ENCODE peak calls at places on chromosome 2, in nine cellular contexts. P is left lung; R is left ventricle myocardium inferior; T is transverse colon; C is neuronal stem cell; X is heart right ventricle; U is body of pancreas; E is CD4-positive, CD25-positive, alpha-beta regulatory T cell; V is A549. I is an unnamed sample. For H3K4me1, the result is how much of the 10 kb centered on the place peaks cover.

GRCh38 chr2:38147333-38148121 is 71.6 kb upstream of the CYP1B1 start:
- DNase-seq in U (no peak), X (no peak), P (no peak), R (no peak), E (no peak), V (no peak), C (no peak), T (no peak), I (peak)

GRCh38 chr2:134389331-134389835 is 135.5 kb downstream of the MGAT5 start:
- DNase-seq in X (no peak), U (no peak), C (no peak), V (no peak), P (no peak), E (no peak), T (no peak), R (no peak), I (no peak)

GRCh38 chr2:180675170-180675569 is 305.2 kb upstream of the UBE2E3 start:
- DNase-seq in U (no peak), C (no peak), P (no peak), R (no peak), V (no peak), X (no peak), T (no peak), E (no peak), I (no peak)

GRCh38 chr2:573805-574392 is 103.3 kb downstream of the TMEM18 start:
- DNase-seq in X (no peak), E (no peak), R (no peak), V (no peak), P (no peak), C (no peak), U (no peak), T (no peak), I (no peak)

GRCh38 chr2:42095923-42096408 is 48.1 kb downstream of the PKDCC start:
- DNase-seq in P (no peak), V (peak), T (peak), X (peak), E (peak), R (peak), C (peak), U (peak), I (peak)

GRCh38 chr2:239291505-239292350 is 109.1 kb downstream of the HDAC4 start:
- DNase-seq in E (no peak), P (no peak), R (no peak), T (peak), V (no peak), X (no peak), C (peak), U (peak), I (no peak)

GRCh38 chr2:119827866-119828507 is 68.3 kb downstream of the PTPN4 start:
- DNase-seq in U (no peak), P (no peak), R (no peak), E (no peak), C (no peak), T (no peak), V (no peak), X (no peak), I (no peak)

GRCh38 chr2:164947281-164947680 is 8.0 kb downstream of the SLC38A11 start:
- DNase-seq in T (no peak), E (no peak), C (no peak), U (no peak), R (no peak), X (no peak), P (no peak), V (no peak), I (no peak)

GRCh38 chr2:37837576-37838335 is 87.3 kb upstream of the RMDN2 start:
- DNase-seq in P (no peak), U (peak), X (peak), T (peak), R (peak), C (no peak), E (peak), V (no peak), I (peak)

GRCh38 chr2:233689498-233689897 is 3.2 kb upstream of the UGT1A6 start:
- DNase-seq in X (no peak), C (no peak), T (no peak), U (no peak), V (no peak), P (no peak), R (no peak), E (no peak), I (no peak)

GRCh38 chr2:75716406-75716805 is 5.7 kb upstream of the GCFC2 start:
- DNase-seq in U (no peak), X (no peak), T (no peak), V (no peak), P (no peak), E (no peak), C (no peak), R (no peak), I (no peak)

GRCh38 chr2:41947701-41948396 is 100.0 kb upstream of the PKDCC start:
- DNase-seq in T (no peak), E (no peak), C (no peak), P (no peak), X (peak), V (no peak), R (peak), U (no peak), I (peak)

GRCh38 chr2:28558918-28559317 is 63.1 kb downstream of the PLB1 start:
- DNase-seq in U (no peak), X (no peak), P (no peak), E (no peak), V (no peak), R (no peak), C (no peak), T (no peak), I (peak)

GRCh38 chr2:54558976-54559410 is 102.9 kb downstream of the SPTBN1 start:
- DNase-seq in T (no peak), V (peak), R (no peak), U (peak), E (no peak), P (no peak), C (no peak), X (no peak), I (no peak)

GRCh38 chr2:196331816-196332215 is 160.4 kb upstream of the STK17B start:
- DNase-seq in C (no peak), R (no peak), X (no peak), P (no peak), V (no peak), E (no peak), T (no peak), U (no peak), I (peak)

GRCh38 chr2:191675807-191676667 is 1.9 kb upstream of the NABP1 start:
- DNase-seq in R (peak), U (peak), V (no peak), P (no peak), X (peak), T (peak), C (no peak), E (peak), I (no peak)

GRCh38 chr2:9844581-9844980 is 1.3 kb downstream of the TAF1B start:
- DNase-seq in V (no peak), X (no peak), R (no peak), T (no peak), U (no peak), E (peak), P (no peak), C (no peak), I (no peak)

GRCh38 chr2:102111823-102112222 is 30.7 kb upstream of the IL1R1 start:
- DNase-seq in X (no peak), E (no peak), P (no peak), T (no peak), V (no peak), R (no peak), U (no peak), C (no peak), I (peak)

GRCh38 chr2:127024769-127025356 is 82.1 kb downstream of the BIN1 start:
- DNase-seq in P (peak), X (no peak), R (no peak), E (no peak), V (peak), U (peak), T (peak), C (peak), I (peak)

GRCh38 chr2:47069628-47070154 is 85.4 kb downstream of the STPG4 start:
- DNase-seq in R (peak), X (peak), U (peak), C (peak), P (peak), E (no peak), V (peak), T (peak), I (peak)

GRCh38 chr2:240424341-240425235 is 10.9 kb upstream of the GPC1 start:
- DNase-seq in T (no peak), E (no peak), V (no peak), U (peak), R (peak), P (peak), C (no peak), X (no peak), I (no peak)

GRCh38 chr2:63875143-63875542 is 33.4 kb downstream of the UGP2 start:
- DNase-seq in X (no peak), R (no peak), U (no peak), V (no peak), T (no peak), E (no peak), P (no peak), C (no peak), I (no peak)

GRCh38 chr2:43269706-43270105 is 43.3 kb upstream of the ZFP36L2 start:
- DNase-seq in C (no peak), U (peak), R (peak), P (no peak), T (peak), V (no peak), X (peak), E (no peak), I (peak)

GRCh38 chr2:240229603-240230423 is 89.4 kb upstream of the OTOS start:
- DNase-seq in T (no peak), V (no peak), R (no peak), X (peak), U (peak), P (no peak), E (no peak), C (no peak), I (no peak)

GRCh38 chr2:42859006-42859552 is 66.7 kb upstream of the HAAO start:
- DNase-seq in R (no peak), C (peak), T (peak), P (no peak), X (peak), U (peak), E (peak), V (peak), I (peak)

GRCh38 chr2:177724398-177725287 is 332.1 kb downstream of the AGPS start:
- DNase-seq in P (no peak), R (peak), V (peak), X (peak), E (peak), C (peak), U (peak), T (peak), I (peak)

GRCh38 chr2:39991298-39991697 is 212.2 kb upstream of the THUMPD2 start:
- DNase-seq in R (no peak), T (no peak), U (no peak), C (no peak), X (no peak), P (no peak), V (no peak), E (no peak), I (peak)

GRCh38 chr2:236549165-236549564 is 20.5 kb upstream of the ACKR3 start:
- DNase-seq in R (no peak), U (no peak), X (no peak), T (no peak), C (no peak), P (no peak), V (no peak), E (no peak), I (no peak)

GRCh38 chr2:173021939-173022371 is 53.7 kb upstream of the MAP3K20 start:
- DNase-seq in T (no peak), V (peak), U (peak), R (peak), P (no peak), C (no peak), X (peak), E (no peak), I (no peak)

GRCh38 chr2:83368916-83369315 is 1090.2 kb downstream of the SUCLG1 start:
- DNase-seq in C (no peak), U (no peak), P (no peak), X (no peak), E (no peak), T (no peak), R (no peak), V (no peak), I (no peak)

GRCh38 chr2:74528600-74529356 is 728 bp downstream of the AUP1 start:
- DNase-seq in E (no peak), U (no peak), P (no peak), C (no peak), V (no peak), R (no peak), X (no peak), T (peak), I (no peak)

GRCh38 chr2:175621847-175622246 is 380.2 kb downstream of the LNPK start:
- DNase-seq in P (no peak), R (no peak), E (peak), T (no peak), V (no peak), C (no peak), X (no peak), U (no peak), I (no peak)

GRCh38 chr2:224369028-224369632 is 32.8 kb downstream of the FAM124B start:
- DNase-seq in V (peak), C (peak), T (no peak), E (peak), R (no peak), U (no peak), X (no peak), P (no peak), I (peak)

GRCh38 chr2:151761193-151761592 is 26.9 kb upstream of the NEB start:
- DNase-seq in R (no peak), P (no peak), E (no peak), T (no peak), X (no peak), U (no peak), C (no peak), V (no peak), I (no peak)

GRCh38 chr2:174339971-174340399 is 5.2 kb downstream of the SP9 start:
- DNase-seq in E (peak), C (peak), X (no peak), R (no peak), T (no peak), V (no peak), P (no peak), U (no peak), I (no peak)

GRCh38 chr2:174339571-174339966 is 4.8 kb downstream of the SP9 start:
- DNase-seq in T (no peak), U (no peak), C (no peak), V (no peak), X (no peak), E (no peak), R (no peak), P (no peak), I (no peak)

GRCh38 chr2:174337337-174338154 is 2.8 kb downstream of the SP9 start:
- DNase-seq in E (peak), X (no peak), V (no peak), P (no peak), T (no peak), U (no peak), C (peak), R (no peak), I (peak)

GRCh38 chr2:174338155-174338495 is 3.4 kb downstream of the SP9 start:
- DNase-seq in P (no peak), V (no peak), E (no peak), T (no peak), U (no peak), C (no peak), X (no peak), R (no peak), I (no peak)

DNA sequence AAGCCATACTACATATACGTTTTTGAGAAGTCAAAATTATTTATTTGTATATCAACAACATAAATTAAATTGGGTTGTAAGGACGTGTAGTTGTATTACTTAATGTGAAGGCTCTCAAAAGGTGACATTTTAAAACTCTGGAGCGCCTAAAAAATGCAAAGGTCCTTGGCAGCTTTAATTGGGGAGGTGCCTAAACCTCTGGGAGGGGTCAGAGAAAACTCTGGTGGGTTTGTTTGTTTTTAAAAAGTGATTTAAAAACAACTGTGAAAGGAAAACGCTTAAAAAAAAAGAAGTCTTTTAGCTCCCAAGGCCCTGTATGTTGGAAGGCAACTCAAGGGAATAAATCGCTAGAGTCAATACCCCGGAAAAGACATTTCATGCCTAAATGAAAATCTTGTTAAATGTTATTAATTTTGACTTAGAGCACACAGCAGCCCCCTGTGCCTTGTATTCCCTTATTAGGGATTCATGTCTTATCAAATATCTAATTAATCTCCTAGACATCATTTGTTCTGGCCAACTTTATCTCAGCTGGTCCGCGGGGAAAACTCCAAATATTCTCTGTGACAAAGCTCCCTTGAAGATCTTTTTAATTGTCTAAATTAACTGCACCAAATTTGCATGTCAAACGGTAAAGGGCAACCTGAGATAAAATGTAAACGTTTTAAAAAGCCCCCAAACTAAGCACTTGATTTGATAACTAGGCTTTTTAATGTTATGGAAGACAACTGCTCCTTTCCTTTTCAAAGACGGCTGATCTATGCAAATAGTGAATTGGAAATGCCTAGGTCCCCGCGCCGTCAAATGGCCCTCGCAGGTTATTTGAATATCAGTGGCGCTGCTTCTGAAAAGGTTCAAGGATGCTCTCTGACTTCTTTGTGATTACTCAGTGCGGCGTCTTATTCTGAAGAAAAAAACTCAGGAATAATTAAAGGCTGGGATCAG is 4.1 kb downstream of the SP9 start:
- DNase-seq in E (peak), P (no peak), R (no peak), U (no peak), T (no peak), X (no peak), V (no peak), C (peak), I (no peak)
- H3K4me1 ChIP-seq in E (half or more), P (under half), R (half or more), U (half or more), T (half or more), X (under half), V (under half), C (under half), I (under half)

DNA sequence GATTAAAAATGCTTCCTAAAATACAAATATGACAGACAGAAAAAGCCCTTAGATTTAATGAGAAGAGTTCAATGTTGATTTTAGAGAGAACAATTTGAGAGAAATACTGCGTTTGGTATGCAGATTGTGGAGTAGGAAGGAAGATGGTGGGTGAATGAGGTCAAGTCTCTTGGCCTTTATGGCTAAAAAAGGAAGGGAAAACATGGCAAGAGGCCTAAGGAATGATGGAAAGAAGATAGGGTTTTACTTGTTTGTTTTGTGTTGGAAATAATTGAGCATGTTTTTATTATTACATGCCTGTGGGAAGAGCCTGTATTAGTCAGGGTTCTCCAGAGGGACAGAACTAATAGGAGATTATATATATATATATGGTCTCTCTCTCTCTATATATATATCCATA is 318.1 kb downstream of the TRIB2 start:
- DNase-seq in P (no peak), R (no peak), C (no peak), U (no peak), X (no peak), T (no peak), E (no peak), V (no peak), I (no peak)
- H3K4me3 ChIP-seq in P (no peak), R (no peak), C (no peak), U (no peak), X (no peak), T (no peak), E (no peak), V (no peak), I (no peak)

GRCh38 chr2:48412409-48413259 is 117.3 kb upstream of the STON1 start:
- DNase-seq in V (no peak), E (no peak), T (no peak), C (no peak), P (no peak), U (no peak), X (no peak), R (no peak), I (peak)

GRCh38 chr2:48406096-48406495 is 123.9 kb upstream of the STON1 start:
- DNase-seq in P (no peak), U (no peak), V (no peak), C (no peak), X (no peak), T (no peak), R (no peak), E (peak), I (no peak)

GRCh38 chr2:48411030-48411429 is 118.9 kb upstream of the STON1 start:
- DNase-seq in T (no peak), E (no peak), X (no peak), C (no peak), U (no peak), V (no peak), R (no peak), P (no peak), I (no peak)

DNA sequence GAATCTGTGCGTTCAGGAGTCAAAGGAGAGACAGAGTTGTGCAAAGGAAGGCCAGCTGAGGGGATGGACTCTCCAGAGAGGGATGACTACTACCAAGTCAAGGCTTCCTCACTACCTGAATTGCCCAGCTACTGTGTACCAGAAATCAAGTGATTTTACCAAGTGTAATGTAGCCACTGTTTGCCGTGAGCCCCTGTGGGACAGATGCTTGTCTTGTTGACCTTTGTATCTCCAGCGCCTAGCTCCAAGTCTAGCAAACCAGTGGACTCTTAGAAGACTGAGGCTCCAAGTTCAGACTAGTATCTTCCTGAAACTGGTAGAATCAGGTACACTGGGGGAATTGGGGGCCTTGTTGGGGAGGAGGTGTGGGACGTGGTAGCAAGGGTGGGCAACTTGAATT is 123.0 kb upstream of the STON1 start:
- DNase-seq in E (no peak), P (no peak), U (no peak), C (no peak), R (no peak), T (no peak), X (no peak), V (no peak), I (no peak)
- H3K27ac ChIP-seq in E (no peak), P (no peak), U (no peak), C (no peak), R (no peak), T (no peak), X (no peak), V (no peak), I (no peak)

GRCh38 chr2:136031716-136032115 is 46.3 kb upstream of the DARS1 start:
- DNase-seq in V (no peak), T (no peak), C (no peak), R (no peak), X (no peak), P (no peak), U (no peak), E (no peak), I (no peak)

GRCh38 chr2:136025057-136025973 is 39.9 kb upstream of the DARS1 start:
- DNase-seq in V (no peak), X (peak), R (peak), U (peak), T (peak), P (peak), C (peak), E (peak), I (peak)

GRCh38 chr2:136024616-136025015 is 39.2 kb upstream of the DARS1 start:
- DNase-seq in T (no peak), U (no peak), V (no peak), C (no peak), P (no peak), X (no peak), R (no peak), E (no peak), I (no peak)

GRCh38 chr2:136029149-136029548 is 43.7 kb upstream of the DARS1 start:
- DNase-seq in R (no peak), P (no peak), E (no peak), V (no peak), C (no peak), X (no peak), U (no peak), T (no peak), I (no peak)

DNA sequence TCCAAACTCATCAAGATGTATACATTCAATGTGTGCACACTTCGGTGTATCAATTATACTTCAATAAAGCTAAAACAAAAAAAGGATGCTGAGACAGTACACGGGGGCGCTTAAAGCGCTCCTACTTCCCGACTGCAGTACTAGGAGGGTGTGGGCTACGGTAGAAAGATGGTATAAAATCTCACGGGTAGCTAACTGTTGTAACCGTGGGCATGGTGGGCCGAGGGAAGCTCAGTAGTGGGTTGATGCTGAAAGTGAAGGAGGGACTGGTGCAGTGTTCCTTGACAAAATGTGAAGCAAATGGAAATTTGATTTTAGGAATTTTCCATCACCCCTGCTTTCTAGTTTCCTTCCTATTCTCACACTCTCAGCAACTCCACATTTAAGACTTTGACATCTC is 42.6 kb upstream of the DARS1 start:
- DNase-seq in R (no peak), P (no peak), V (no peak), E (no peak), X (no peak), T (no peak), C (no peak), U (no peak), I (no peak)
- H3K4me1 ChIP-seq in R (under half), P (under half), V (under half), E (under half), X (under half), T (under half), C (under half), U (under half), I (under half)

I was measured in cardiac muscle cell.